ENCODE peak calls at places on chromosome 22, in eight cellular contexts. P, Q, Z, H, K, C, E and T are unnamed samples.

GRCh38 chr22:43878831-43879550 is 12.8 kb downstream of the PNPLA5 start:
- DNase-seq in P (no peak), Q (no peak), Z (no peak), H (no peak), K (no peak), C (no peak), E (no peak), T (no peak)

GRCh38 chr22:36746571-36746970 is 29.3 kb downstream of the IFT27 start:
- DNase-seq in P (no peak), Q (no peak), Z (no peak), H (no peak), K (no peak), C (no peak), E (no peak), T (no peak)

GRCh38 chr22:36069368-36069767 is 40.7 kb upstream of the RBFOX2 start:
- DNase-seq in P (no peak), Q (no peak), Z (no peak), H (no peak), K (no peak), C (no peak), E (no peak), T (no peak)

GRCh38 chr22:46964773-46965550 is 202.5 kb downstream of the TBC1D22A start:
- DNase-seq in P (no peak), Q (no peak), Z (no peak), H (no peak), K (no peak), C (no peak), E (no peak), T (no peak)

GRCh38 chr22:25774575-25775026 is 32.6 kb downstream of the MYO18B start:
- DNase-seq in P (no peak), Q (peak), Z (no peak), H (no peak), K (no peak), C (no peak), E (no peak), T (no peak)

GRCh38 chr22:21028277-21029251 is 3.8 kb downstream of the SLC7A4 start:
- DNase-seq in P (no peak), Q (no peak), Z (no peak), H (no peak), K (no peak), C (no peak), E (no peak), T (no peak)

GRCh38 chr22:32837803-32838202 is 36.3 kb downstream of the TIMP3 start:
- DNase-seq in P (no peak), Q (no peak), Z (no peak), H (no peak), K (no peak), C (no peak), E (no peak), T (no peak)

GRCh38 chr22:37896181-37896592 is 9.9 kb upstream of the MICALL1 start:
- DNase-seq in P (peak), Q (no peak), Z (no peak), H (no peak), K (no peak), C (no peak), E (no peak), T (peak)

GRCh38 chr22:17243524-17243923 is 24.3 kb upstream of the ADA2 start:
- DNase-seq in P (peak), Q (no peak), Z (peak), H (no peak), K (no peak), C (no peak), E (no peak), T (no peak)

GRCh38 chr22:31474743-31475142 is 14.9 kb downstream of the EIF4ENIF1 start:
- DNase-seq in P (peak), Q (no peak), Z (no peak), H (no peak), K (no peak), C (peak), E (no peak), T (no peak)

GRCh38 chr22:24875862-24876506 is 70.0 kb downstream of the SGSM1 start:
- DNase-seq in P (peak), Q (no peak), Z (peak), H (no peak), K (no peak), C (no peak), E (no peak), T (no peak)

GRCh38 chr22:29626497-29627195 is 23.2 kb downstream of the NF2 start:
- DNase-seq in P (peak), Q (no peak), Z (no peak), H (no peak), K (no peak), C (peak), E (no peak), T (no peak)

GRCh38 chr22:29798801-29799200 is 31.6 kb downstream of the UQCR10 start:
- DNase-seq in P (no peak), Q (peak), Z (no peak), H (no peak), K (no peak), C (no peak), E (no peak), T (no peak)

GRCh38 chr22:47165338-47165931 is 403.0 kb downstream of the TBC1D22A start:
- DNase-seq in P (no peak), Q (no peak), Z (no peak), H (no peak), K (no peak), C (no peak), E (no peak), T (no peak)

GRCh38 chr22:32991353-32992115 is 66.6 kb downstream of the SYN3 start:
- DNase-seq in P (no peak), Q (peak), Z (no peak), H (no peak), K (no peak), C (no peak), E (no peak), T (no peak)